ENCODE peak calls at places on chromosomes 7 and 10, in six cellular contexts. G, K, M, C, B and Z are unnamed samples.

GRCh38 chr7:115097175-115097671 is 175.3 kb downstream of the MDFIC start:
- DNase-seq in K (no peak), B (no peak), C (no peak), G (peak), M (no peak), Z (no peak)

GRCh38 chr10:100747826-100748231 is 2.4 kb downstream of the PAX2 start:
- DNase-seq in B (no peak), C (no peak), G (no peak), K (no peak), M (no peak), Z (no peak)

GRCh38 chr7:158051372-158051760 is 536.3 kb downstream of the PTPRN2 start:
- DNase-seq in M (no peak), B (peak), K (no peak), C (no peak), G (no peak), Z (no peak)

GRCh38 chr10:69651362-69651761 is 21.3 kb downstream of the FAM241B start:
- DNase-seq in B (no peak), C (no peak), G (no peak), M (no peak), K (no peak), Z (no peak)

GRCh38 chr10:17046989-17047388 is 82.6 kb downstream of the CUBN start:
- DNase-seq in G (no peak), M (no peak), C (no peak), B (no peak), K (no peak), Z (no peak)

GRCh38 chr7:130904792-130905191 is 170.8 kb upstream of the KLF14 start:
- DNase-seq in B (no peak), M (no peak), G (no peak), C (no peak), K (no peak), Z (no peak)

GRCh38 chr7:44748948-44749731 is 493 bp downstream of the ZMIZ2 start:
- DNase-seq in K (no peak), G (no peak), B (peak), C (no peak), M (no peak), Z (no peak)

GRCh38 chr7:54906963-54907362 is 111.9 kb upstream of the EGFR start:
- DNase-seq in M (no peak), C (no peak), G (no peak), B (no peak), K (no peak), Z (no peak)

GRCh38 chr10:85319150-85319549 is 990.8 kb downstream of the CCSER2 start:
- DNase-seq in K (no peak), G (no peak), M (no peak), C (no peak), B (no peak), Z (no peak)

GRCh38 chr10:132002004-132002403 is 20.3 kb upstream of the BNIP3 start:
- DNase-seq in K (no peak), G (no peak), C (no peak), B (no peak), M (no peak), Z (no peak)

GRCh38 chr7:106022193-106022821 is 59.2 kb downstream of the CDHR3 start:
- DNase-seq in G (no peak), M (no peak), K (no peak), C (peak), B (peak), Z (no peak)

GRCh38 chr10:114648368-114648767 is 9.7 kb downstream of the ABLIM1 start:
- DNase-seq in B (no peak), C (no peak), K (no peak), G (no peak), M (no peak), Z (no peak)

GRCh38 chr10:122112021-122112616 is 123.2 kb downstream of the TACC2 start:
- DNase-seq in C (no peak), G (no peak), B (no peak), M (no peak), K (no peak), Z (no peak)

GRCh38 chr7:90320801-90321494 is at the start of gene FAM237B:
- DNase-seq in G (peak), M (no peak), B (no peak), K (no peak), C (no peak), Z (no peak)

GRCh38 chr7:130473289-130473688 is 18.6 kb upstream of the MEST start:
- DNase-seq in M (no peak), K (no peak), C (no peak), B (no peak), G (no peak), Z (no peak)

GRCh38 chr7:44471850-44472249 is 18.6 kb downstream of the NUDCD3 start:
- DNase-seq in M (no peak), C (no peak), G (no peak), K (no peak), B (no peak), Z (no peak)

GRCh38 chr7:76514926-76515325 is 4.6 kb downstream of the UPK3B start:
- DNase-seq in M (no peak), K (no peak), B (no peak), G (no peak), C (no peak), Z (peak)

GRCh38 chr7:159088016-159088865 is 56.4 kb downstream of the VIPR2 start:
- DNase-seq in B (peak), G (no peak), C (no peak), M (no peak), K (peak), Z (peak)

GRCh38 chr7:140604760-140605159 is 35.9 kb downstream of the DENND2A start:
- DNase-seq in M (no peak), K (no peak), C (no peak), B (no peak), G (no peak), Z (no peak)

GRCh38 chr10:103645141-103646054 is 151.9 kb downstream of the NEURL1 start:
- DNase-seq in C (peak), M (no peak), B (peak), K (no peak), G (peak), Z (peak)